ENCODE peak calls at places on chromosomes 5 and 9, in six cellular contexts. Y is bronchial epithelial cell, Q is mammary epithelial cell, R is GM23248, N is body of pancreas, K is endodermal cell. O is an unnamed sample.
A peak's percentile ranks its signal among the peaks of the same experiment; 100 is the strongest.

GRCh38 chr9:137157618-137158502 is 12.0 kb downstream of the LRRC26 start:
- DNase-seq in Q (no peak), Y (no peak), N (no peak), R (peak; percentile 64), K (no peak), O (no peak)

GRCh38 chr5:162456096-162456495 is 388.5 kb downstream of the GABRG2 start:
- DNase-seq in Q (no peak), R (no peak), N (no peak), K (no peak), Y (no peak), O (no peak)

GRCh38 chr9:98796364-98797101 is at the start of gene ANKS6:
- DNase-seq in N (peak; percentile 90), R (peak; percentile 90), Q (peak; percentile 58), Y (no peak), K (peak; percentile 93), O (peak; percentile 93)

GRCh38 chr5:157290156-157290980 is 24.4 kb downstream of the CYFIP2 start:
- DNase-seq in Q (peak; percentile 17), R (peak; percentile 82), N (no peak), Y (no peak), K (no peak), O (no peak)

GRCh38 chr9:130157079-130157478 is 15.1 kb upstream of the NCS1 start:
- DNase-seq in K (no peak), Q (no peak), R (peak; percentile 47), N (no peak), Y (no peak), O (no peak)

GRCh38 chr5:38697013-38697412 is 140.6 kb upstream of the LIFR start:
- DNase-seq in R (peak; percentile 28), N (no peak), Y (no peak), K (no peak), Q (no peak), O (no peak)

GRCh38 chr5:135694906-135695305 is 116.1 kb upstream of the CXCL14 start:
- DNase-seq in Y (no peak), R (no peak), Q (no peak), N (no peak), K (peak; percentile 43), O (no peak)

GRCh38 chr9:98774746-98775145 is 21.6 kb downstream of the ANKS6 start:
- DNase-seq in Q (no peak), N (no peak), Y (no peak), K (peak; percentile 70), R (peak; percentile 52), O (no peak)

GRCh38 chr5:120609570-120609969 is 145.5 kb downstream of the PRR16 start:
- DNase-seq in R (peak; percentile 21), Y (no peak), Q (no peak), K (no peak), N (no peak), O (no peak)

GRCh38 chr9:137310190-137311052 is 8.3 kb upstream of the NRARP start:
- DNase-seq in K (peak; percentile 71), R (no peak), Y (peak; percentile 74), Q (peak; percentile 53), N (peak; percentile 84), O (no peak)

GRCh38 chr5:14144586-14145355 is 1.6 kb downstream of the TRIO start:
- DNase-seq in Y (peak; percentile 83), N (peak; percentile 60), K (peak; percentile 83), Q (peak; percentile 86), R (peak; percentile 84), O (peak; percentile 87)

GRCh38 chr5:77893225-77893860 is 117.2 kb upstream of the TBCA start:
- DNase-seq in R (peak; percentile 97), N (no peak), K (no peak), Y (peak; percentile 95), Q (peak; percentile 95), O (no peak)

GRCh38 chr5:133366966-133367365 is 245.4 kb downstream of the FSTL4 start:
- DNase-seq in N (no peak), Y (no peak), Q (no peak), R (no peak), K (no peak), O (no peak)

GRCh38 chr5:103340717-103341397 is 82.3 kb downstream of the MACIR start:
- DNase-seq in R (peak; percentile 30), N (no peak), Q (no peak), K (no peak), Y (no peak), O (no peak)

GRCh38 chr9:90964101-90965020 is 162.7 kb downstream of the SYK start:
- DNase-seq in N (peak; percentile 56), Y (no peak), R (no peak), K (peak; percentile 64), Q (no peak), O (peak; percentile 79)

GRCh38 chr9:117703538-117703937 is 665 bp upstream of the TLR4 start:
- DNase-seq in Q (no peak), R (peak; percentile 62), N (no peak), Y (peak; percentile 3), K (no peak), O (no peak)

GRCh38 chr5:133240425-133241091 is 188.7 kb downstream of the HSPA4 start:
- DNase-seq in Y (peak; percentile 96), K (no peak), Q (peak; percentile 98), N (no peak), R (peak; percentile 92), O (no peak)

GRCh38 chr5:106331415-106331814 is 1339.3 kb downstream of the EFNA5 start:
- DNase-seq in Y (no peak), N (no peak), Q (peak; percentile 19), R (peak; percentile 69), K (no peak), O (no peak)

GRCh38 chr5:14178671-14179211 is 35.6 kb downstream of the TRIO start:
- DNase-seq in R (peak; percentile 90), Y (peak; percentile 65), Q (peak; percentile 63), K (peak; percentile 90), N (no peak), O (no peak)

GRCh38 chr5:74185599-74185998 is 454.9 kb downstream of the ENC1 start:
- DNase-seq in K (no peak), Q (no peak), R (no peak), N (no peak), Y (no peak), O (no peak)

GRCh38 chr5:172805018-172805683 is 28.9 kb upstream of the ERGIC1 start:
- DNase-seq in Y (no peak), Q (no peak), N (no peak), R (no peak), K (no peak), O (no peak)

GRCh38 chr9:76619645-76620044 is 144.6 kb upstream of the PCA3 start:
- DNase-seq in Q (no peak), K (no peak), Y (no peak), N (no peak), R (peak; percentile 43), O (no peak)

GRCh38 chr9:15513335-15513734 is 2.6 kb upstream of the PSIP1 start:
- DNase-seq in Q (no peak), R (peak; percentile 57), Y (no peak), N (no peak), K (peak; percentile 88), O (no peak)

GRCh38 chr9:133862585-133863041 is 124.5 kb upstream of the SARDH start:
- DNase-seq in K (no peak), R (no peak), Q (no peak), N (no peak), Y (no peak), O (no peak)
- H3K4me3 ChIP-seq in K (no peak overlapping the region), R (no peak overlapping the region), Q (no peak overlapping the region), N (no peak overlapping the region), Y (no peak overlapping the region), O (peak overlapping the region; percentile 26)

DNA sequence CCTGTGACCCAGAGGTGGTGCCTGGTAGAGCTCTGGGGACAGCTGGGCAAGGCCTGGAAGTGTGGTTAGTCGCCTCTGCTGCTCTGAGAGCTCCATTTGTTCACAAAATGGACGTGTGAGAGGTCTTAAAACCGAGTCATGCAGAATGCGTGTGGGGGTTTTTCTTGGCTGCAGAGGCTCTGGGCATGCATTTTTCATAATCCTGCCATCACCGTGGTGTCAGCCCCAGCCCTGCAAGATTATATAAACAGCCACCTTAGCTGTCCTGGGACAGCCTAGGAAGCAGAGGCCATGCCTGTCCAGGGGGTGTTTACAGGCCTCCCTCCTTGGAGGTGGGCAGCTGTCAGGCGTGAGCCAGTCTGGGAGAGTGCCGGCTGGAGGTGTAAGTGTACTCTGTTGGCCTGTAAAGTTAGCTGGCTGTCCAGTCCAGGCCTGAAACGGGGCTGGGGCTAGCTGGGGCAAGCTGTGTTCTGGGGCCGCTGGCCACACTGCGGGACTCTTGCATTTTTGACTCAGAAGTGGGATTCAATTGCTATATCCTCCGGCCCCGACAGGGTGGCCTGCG is 2.3 kb downstream of the WNK2 start:
- DNase-seq in K (no peak), N (peak; percentile 32), Y (no peak), Q (no peak), R (no peak), O (no peak)
- H3K4me3 ChIP-seq in K (no peak overlapping the region), N (no peak overlapping the region), Y (no peak overlapping the region), Q (no peak overlapping the region), R (no peak overlapping the region), O (no peak overlapping the region)

DNA sequence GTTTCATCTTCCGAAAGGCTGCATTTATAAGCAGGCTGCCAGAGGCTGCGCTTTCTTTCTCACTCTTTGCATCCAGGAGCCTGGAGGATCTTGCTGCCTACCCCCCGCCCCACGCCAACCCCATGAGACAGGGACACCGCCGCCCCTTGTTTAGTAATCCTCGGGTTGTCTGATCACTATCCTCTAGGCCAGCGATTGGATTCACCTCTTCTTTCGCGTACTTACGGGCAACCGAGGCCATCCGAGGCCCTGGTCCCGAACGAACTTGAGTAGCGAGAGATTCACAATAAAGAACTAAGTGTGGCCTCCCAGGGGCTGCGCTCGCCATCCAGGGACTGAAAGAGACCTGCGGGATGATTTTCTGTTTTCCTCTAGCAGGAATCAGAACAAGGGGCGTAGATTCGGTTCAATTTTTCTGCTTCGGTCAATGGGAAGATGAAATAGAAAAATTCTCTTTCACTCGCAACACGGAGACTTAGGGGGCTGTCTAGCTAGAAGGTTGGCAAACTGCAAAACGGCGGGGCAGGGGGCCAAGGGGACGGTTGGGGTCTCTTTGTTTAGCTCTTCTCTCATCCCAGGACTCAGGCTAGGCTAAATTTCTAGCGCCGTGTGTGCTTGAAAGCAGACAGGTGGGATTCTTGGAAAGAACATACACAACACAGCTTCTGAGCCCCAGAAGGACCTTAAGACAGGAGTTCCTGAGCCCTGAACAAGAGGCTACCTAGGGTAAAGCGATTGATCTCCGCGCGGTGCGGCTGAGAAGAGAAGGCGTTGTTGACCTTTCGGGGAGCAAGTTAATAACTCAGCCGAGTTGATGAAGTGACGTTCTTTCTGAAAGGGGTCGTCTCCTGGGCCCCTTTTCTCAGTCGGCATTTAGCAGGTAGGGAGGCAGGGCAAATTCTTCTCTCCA is 5.8 kb upstream of the ISL1 start:
- DNase-seq in K (peak; percentile 79), Y (no peak), Q (no peak), R (no peak), N (no peak), O (no peak)
- H3K4me3 ChIP-seq in K (peak overlapping the region; percentile 79), Y (no peak overlapping the region), Q (no peak overlapping the region), R (no peak overlapping the region), N (no peak overlapping the region), O (no peak overlapping the region)

GRCh38 chr5:116626945-116627679 is 52.5 kb upstream of the SEMA6A start:
- DNase-seq in R (no peak), Q (no peak), Y (no peak), K (no peak), N (no peak), O (no peak)

GRCh38 chr5:116629168-116629567 is 54.5 kb upstream of the SEMA6A start:
- DNase-seq in K (peak; percentile 86), R (no peak), N (no peak), Q (no peak), Y (no peak), O (no peak)

GRCh38 chr5:116626272-116626723 is 51.7 kb upstream of the SEMA6A start:
- DNase-seq in Q (peak; percentile 71), N (peak; percentile 78), R (peak; percentile 32), Y (peak; percentile 67), K (no peak), O (no peak)

GRCh38 chr5:116632890-116633289 is 58.3 kb upstream of the SEMA6A start:
- DNase-seq in K (no peak), Y (peak; percentile 67), R (no peak), Q (no peak), N (no peak), O (no peak)

GRCh38 chr5:116631147-116631546 is 56.5 kb upstream of the SEMA6A start:
- DNase-seq in Y (no peak), K (no peak), Q (no peak), N (no peak), R (no peak), O (no peak)
- H3K4me3 ChIP-seq in Y (no peak overlapping the region), K (no peak overlapping the region), Q (no peak overlapping the region), N (no peak overlapping the region), R (no peak overlapping the region), O (no peak overlapping the region)